ENCODE peak calls at places on chromosomes 12 and 14, in nine cellular contexts. One of them, this sample, is unnamed. For H3K9me3, the result is how much of the 10 kb centered on the place peaks cover.

GRCh38 chr12:119020377-119021360 is 39.3 kb downstream of the SRRM4 start:
- DNase-seq in mucosa of descending colon: no peak
- DNase-seq in PC-3: peak
- DNase-seq in Caco-2: peak
- DNase-seq in SJSA1: no peak
- DNase-seq in NT2/D1: peak
- DNase-seq in left lung: peak
- DNase-seq in HepG2: peak
- DNase-seq in AG04450: no peak
- DNase-seq in this sample: no peak

GRCh38 chr12:63319936-63320633 is 169.1 kb upstream of the AVPR1A start:
- DNase-seq in mucosa of descending colon: no peak
- DNase-seq in PC-3: peak
- DNase-seq in Caco-2: no peak
- DNase-seq in SJSA1: no peak
- DNase-seq in NT2/D1: no peak
- DNase-seq in left lung: no peak
- DNase-seq in HepG2: no peak
- DNase-seq in AG04450: no peak
- DNase-seq in this sample: no peak

GRCh38 chr12:6273931-6274687 is 36.4 kb upstream of the PLEKHG6 start:
- DNase-seq in mucosa of descending colon: no peak
- DNase-seq in PC-3: peak
- DNase-seq in Caco-2: no peak
- DNase-seq in SJSA1: no peak
- DNase-seq in NT2/D1: no peak
- DNase-seq in left lung: no peak
- DNase-seq in HepG2: no peak
- DNase-seq in AG04450: no peak
- DNase-seq in this sample: no peak

GRCh38 chr12:116247377-116247776 is 30.1 kb downstream of the MED13L start:
- DNase-seq in mucosa of descending colon: no peak
- DNase-seq in PC-3: no peak
- DNase-seq in Caco-2: no peak
- DNase-seq in SJSA1: no peak
- DNase-seq in NT2/D1: no peak
- DNase-seq in left lung: no peak
- DNase-seq in HepG2: no peak
- DNase-seq in AG04450: peak
- DNase-seq in this sample: no peak

GRCh38 chr12:27002141-27002540 is 12.0 kb downstream of the TM7SF3 start:
- DNase-seq in mucosa of descending colon: no peak
- DNase-seq in PC-3: no peak
- DNase-seq in Caco-2: no peak
- DNase-seq in SJSA1: no peak
- DNase-seq in NT2/D1: no peak
- DNase-seq in left lung: no peak
- DNase-seq in HepG2: no peak
- DNase-seq in AG04450: no peak
- DNase-seq in this sample: no peak

GRCh38 chr12:94589591-94590001 is 60.8 kb downstream of the TMCC3 start:
- DNase-seq in mucosa of descending colon: no peak
- DNase-seq in PC-3: peak
- DNase-seq in Caco-2: no peak
- DNase-seq in SJSA1: no peak
- DNase-seq in NT2/D1: no peak
- DNase-seq in left lung: no peak
- DNase-seq in HepG2: no peak
- DNase-seq in AG04450: no peak
- DNase-seq in this sample: no peak

GRCh38 chr14:51139221-51139681 is 44.3 kb upstream of the TRIM9 start:
- DNase-seq in mucosa of descending colon: no peak
- DNase-seq in PC-3: no peak
- DNase-seq in Caco-2: no peak
- DNase-seq in SJSA1: no peak
- DNase-seq in NT2/D1: no peak
- DNase-seq in left lung: peak
- DNase-seq in HepG2: no peak
- DNase-seq in AG04450: no peak
- DNase-seq in this sample: no peak

GRCh38 chr12:17588968-17589367 is 501.0 kb downstream of the RERGL start:
- DNase-seq in mucosa of descending colon: no peak
- DNase-seq in PC-3: peak
- DNase-seq in Caco-2: peak
- DNase-seq in SJSA1: no peak
- DNase-seq in NT2/D1: peak
- DNase-seq in left lung: no peak
- DNase-seq in HepG2: peak
- DNase-seq in AG04450: no peak
- DNase-seq in this sample: no peak

GRCh38 chr14:56295743-56296142 is 177.5 kb downstream of the PELI2 start:
- DNase-seq in mucosa of descending colon: no peak
- DNase-seq in PC-3: no peak
- DNase-seq in Caco-2: no peak
- DNase-seq in SJSA1: no peak
- DNase-seq in NT2/D1: no peak
- DNase-seq in left lung: no peak
- DNase-seq in HepG2: no peak
- DNase-seq in AG04450: no peak
- DNase-seq in this sample: no peak

GRCh38 chr12:46439793-46440511 is 67.4 kb upstream of the SLC38A2 start:
- DNase-seq in mucosa of descending colon: no peak
- DNase-seq in PC-3: peak
- DNase-seq in Caco-2: no peak
- DNase-seq in SJSA1: no peak
- DNase-seq in NT2/D1: no peak
- DNase-seq in left lung: no peak
- DNase-seq in HepG2: no peak
- DNase-seq in AG04450: no peak
- DNase-seq in this sample: no peak

GRCh38 chr14:33556382-33557121 is 394.3 kb downstream of the EGLN3 start:
- DNase-seq in mucosa of descending colon: no peak
- DNase-seq in PC-3: peak
- DNase-seq in Caco-2: no peak
- DNase-seq in SJSA1: no peak
- DNase-seq in NT2/D1: no peak
- DNase-seq in left lung: no peak
- DNase-seq in HepG2: no peak
- DNase-seq in AG04450: no peak
- DNase-seq in this sample: no peak

GRCh38 chr12:34306133-34306830 is 284.0 kb downstream of the ALG10 start:
- DNase-seq in mucosa of descending colon: no peak
- DNase-seq in PC-3: no peak
- DNase-seq in Caco-2: no peak
- DNase-seq in SJSA1: no peak
- DNase-seq in NT2/D1: no peak
- DNase-seq in left lung: no peak
- DNase-seq in HepG2: no peak
- DNase-seq in AG04450: no peak
- DNase-seq in this sample: no peak

GRCh38 chr12:34311337-34311736 is 289.0 kb downstream of the ALG10 start:
- DNase-seq in mucosa of descending colon: no peak
- DNase-seq in PC-3: no peak
- DNase-seq in Caco-2: no peak
- DNase-seq in SJSA1: no peak
- DNase-seq in NT2/D1: no peak
- DNase-seq in left lung: no peak
- DNase-seq in HepG2: no peak
- DNase-seq in AG04450: no peak
- DNase-seq in this sample: no peak
- H3K9me3 ChIP-seq in mucosa of descending colon: half or more
- H3K9me3 ChIP-seq in PC-3: under half
- H3K9me3 ChIP-seq in Caco-2: under half
- H3K9me3 ChIP-seq in SJSA1: under half
- H3K9me3 ChIP-seq in NT2/D1: under half
- H3K9me3 ChIP-seq in left lung: under half
- H3K9me3 ChIP-seq in HepG2: under half
- H3K9me3 ChIP-seq in AG04450: half or more
- H3K9me3 ChIP-seq in this sample: under half

GRCh38 chr14:27553820-27554219 is 956.0 kb upstream of the NOVA1 start:
- DNase-seq in mucosa of descending colon: no peak
- DNase-seq in PC-3: peak
- DNase-seq in Caco-2: no peak
- DNase-seq in SJSA1: no peak
- DNase-seq in NT2/D1: no peak
- DNase-seq in left lung: no peak
- DNase-seq in HepG2: no peak
- DNase-seq in AG04450: no peak
- DNase-seq in this sample: no peak
- H3K9me3 ChIP-seq in mucosa of descending colon: under half
- H3K9me3 ChIP-seq in PC-3: under half
- H3K9me3 ChIP-seq in Caco-2: under half
- H3K9me3 ChIP-seq in SJSA1: under half
- H3K9me3 ChIP-seq in NT2/D1: under half
- H3K9me3 ChIP-seq in left lung: under half
- H3K9me3 ChIP-seq in HepG2: half or more
- H3K9me3 ChIP-seq in AG04450: under half
- H3K9me3 ChIP-seq in this sample: under half

GRCh38 chr12:133130038-133130807 is at the start of the genes ZNF10 and ZNF891:
- DNase-seq in mucosa of descending colon: peak
- DNase-seq in PC-3: peak
- DNase-seq in Caco-2: peak
- DNase-seq in SJSA1: peak
- DNase-seq in NT2/D1: peak
- DNase-seq in left lung: peak
- DNase-seq in HepG2: peak
- DNase-seq in AG04450: peak
- DNase-seq in this sample: peak

GRCh38 chr12:133135747-133136146 is 5.3 kb downstream of the ZNF10 start:
- DNase-seq in mucosa of descending colon: no peak
- DNase-seq in PC-3: no peak
- DNase-seq in Caco-2: no peak
- DNase-seq in SJSA1: no peak
- DNase-seq in NT2/D1: no peak
- DNase-seq in left lung: no peak
- DNase-seq in HepG2: no peak
- DNase-seq in AG04450: no peak
- DNase-seq in this sample: no peak

GRCh38 chr12:133129368-133130037 is 571 bp downstream of the ZNF891 start:
- DNase-seq in mucosa of descending colon: no peak
- DNase-seq in PC-3: peak
- DNase-seq in Caco-2: no peak
- DNase-seq in SJSA1: no peak
- DNase-seq in NT2/D1: no peak
- DNase-seq in left lung: no peak
- DNase-seq in HepG2: peak
- DNase-seq in AG04450: no peak
- DNase-seq in this sample: no peak

GRCh38 chr12:133130808-133131128 is 341 bp downstream of the ZNF10 start:
- DNase-seq in mucosa of descending colon: peak
- DNase-seq in PC-3: no peak
- DNase-seq in Caco-2: no peak
- DNase-seq in SJSA1: no peak
- DNase-seq in NT2/D1: no peak
- DNase-seq in left lung: peak
- DNase-seq in HepG2: no peak
- DNase-seq in AG04450: no peak
- DNase-seq in this sample: peak
- H3K9me3 ChIP-seq in mucosa of descending colon: half or more
- H3K9me3 ChIP-seq in PC-3: under half
- H3K9me3 ChIP-seq in Caco-2: under half
- H3K9me3 ChIP-seq in SJSA1: under half
- H3K9me3 ChIP-seq in NT2/D1: half or more
- H3K9me3 ChIP-seq in left lung: under half
- H3K9me3 ChIP-seq in HepG2: half or more
- H3K9me3 ChIP-seq in AG04450: under half
- H3K9me3 ChIP-seq in this sample: under half

DNA sequence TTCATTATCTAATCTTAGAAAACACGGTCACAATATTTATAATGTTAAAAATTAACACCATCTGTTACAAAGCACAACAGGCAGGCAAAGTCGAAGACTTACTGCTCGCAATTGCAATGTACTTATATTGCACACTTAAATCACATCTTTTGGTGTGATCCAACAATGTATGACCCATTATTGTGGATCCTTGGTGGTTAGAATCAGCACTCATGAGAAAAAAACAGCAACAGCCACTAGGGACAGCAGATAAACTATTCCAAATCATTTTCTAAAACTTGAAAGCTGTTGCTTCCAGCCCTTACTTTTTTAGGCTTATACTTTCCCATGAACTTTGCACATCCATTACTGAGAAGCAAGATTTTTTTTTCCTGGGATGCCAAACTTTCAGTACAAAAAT is 20.4 kb downstream of the COX16 start:
- DNase-seq in mucosa of descending colon: no peak
- DNase-seq in PC-3: no peak
- DNase-seq in Caco-2: no peak
- DNase-seq in SJSA1: no peak
- DNase-seq in NT2/D1: no peak
- DNase-seq in left lung: no peak
- DNase-seq in HepG2: no peak
- DNase-seq in AG04450: no peak
- DNase-seq in this sample: no peak
- H3K9me3 ChIP-seq in mucosa of descending colon: under half
- H3K9me3 ChIP-seq in PC-3: under half
- H3K9me3 ChIP-seq in Caco-2: under half
- H3K9me3 ChIP-seq in SJSA1: under half
- H3K9me3 ChIP-seq in NT2/D1: under half
- H3K9me3 ChIP-seq in left lung: under half
- H3K9me3 ChIP-seq in HepG2: under half
- H3K9me3 ChIP-seq in AG04450: under half
- H3K9me3 ChIP-seq in this sample: under half

GRCh38 chr14:22886500-22887259 is 3.7 kb downstream of the REM2 start:
- DNase-seq in mucosa of descending colon: peak
- DNase-seq in PC-3: peak
- DNase-seq in Caco-2: peak
- DNase-seq in SJSA1: peak
- DNase-seq in NT2/D1: peak
- DNase-seq in left lung: peak
- DNase-seq in HepG2: no peak
- DNase-seq in AG04450: no peak
- DNase-seq in this sample: peak

GRCh38 chr14:22882529-22883190 is 362 bp upstream of the REM2 start:
- DNase-seq in mucosa of descending colon: no peak
- DNase-seq in PC-3: peak
- DNase-seq in Caco-2: peak
- DNase-seq in SJSA1: no peak
- DNase-seq in NT2/D1: peak
- DNase-seq in left lung: no peak
- DNase-seq in HepG2: no peak
- DNase-seq in AG04450: no peak
- DNase-seq in this sample: no peak

GRCh38 chr14:22885975-22886374 is 3.0 kb downstream of the REM2 start:
- DNase-seq in mucosa of descending colon: peak
- DNase-seq in PC-3: no peak
- DNase-seq in Caco-2: no peak
- DNase-seq in SJSA1: no peak
- DNase-seq in NT2/D1: no peak
- DNase-seq in left lung: no peak
- DNase-seq in HepG2: no peak
- DNase-seq in AG04450: no peak
- DNase-seq in this sample: no peak

GRCh38 chr14:22883191-22883976 is at the start of gene REM2:
- DNase-seq in mucosa of descending colon: no peak
- DNase-seq in PC-3: no peak
- DNase-seq in Caco-2: no peak
- DNase-seq in SJSA1: no peak
- DNase-seq in NT2/D1: no peak
- DNase-seq in left lung: no peak
- DNase-seq in HepG2: no peak
- DNase-seq in AG04450: no peak
- DNase-seq in this sample: no peak

GRCh38 chr14:22884721-22885523 is 1.9 kb downstream of the REM2 start:
- DNase-seq in mucosa of descending colon: no peak
- DNase-seq in PC-3: no peak
- DNase-seq in Caco-2: no peak
- DNase-seq in SJSA1: no peak
- DNase-seq in NT2/D1: no peak
- DNase-seq in left lung: no peak
- DNase-seq in HepG2: no peak
- DNase-seq in AG04450: no peak
- DNase-seq in this sample: no peak
- H3K9me3 ChIP-seq in mucosa of descending colon: under half
- H3K9me3 ChIP-seq in PC-3: under half
- H3K9me3 ChIP-seq in Caco-2: under half
- H3K9me3 ChIP-seq in SJSA1: under half
- H3K9me3 ChIP-seq in NT2/D1: under half
- H3K9me3 ChIP-seq in left lung: under half
- H3K9me3 ChIP-seq in HepG2: under half
- H3K9me3 ChIP-seq in AG04450: under half
- H3K9me3 ChIP-seq in this sample: under half

This sample was measured in T-helper 17 cell.